ENCODE peak calls at places on chromosome 22, in ten cellular contexts. U is KBM-7; I is activated T-cell treated with anti-CD3 and anti-CD28 coated beads, Interleukin-2, amount 50 U/mL, for 48 hours; R is MM.1S; T is activated B cell treated with CpG ODN at 0.5 μM for 24 hours; Y is GM23248; X is fibroblast of villous mesenchyme; B is heart left ventricle; Q is RWPE1; P is AG04450. F is an unnamed sample.

GRCh38 chr22:24424901-24425775 is 2.3 kb upstream of the ADORA2A start:
- DNase-seq in U (no peak), I (no peak), R (no peak), T (no peak), Y (no peak), X (no peak), B (no peak), Q (no peak), P (no peak), F (peak; percentile 66)

GRCh38 chr22:49789289-49790141 is 38.2 kb downstream of the BRD1 start:
- DNase-seq in U (peak; percentile 65), I (peak; percentile 36), R (no peak), T (no peak), Y (peak; percentile 67), X (peak; percentile 78), B (no peak), Q (peak; percentile 14), P (no peak), F (peak; percentile 60)

GRCh38 chr22:17072877-17073276 is 11.9 kb upstream of the IL17RA start:
- DNase-seq in U (no peak), I (no peak), R (no peak), T (no peak), Y (no peak), X (no peak), B (no peak), Q (no peak), P (no peak), F (no peak)

GRCh38 chr22:43449831-43450225 is 38.0 kb downstream of the MPPED1 start:
- DNase-seq in U (no peak), I (no peak), R (no peak), T (no peak), Y (no peak), X (no peak), B (no peak), Q (no peak), P (no peak), F (no peak)

GRCh38 chr22:44658371-44658953 is 43.5 kb upstream of the PRR5 start:
- DNase-seq in U (no peak), I (no peak), R (no peak), T (no peak), Y (peak; percentile 79), X (peak; percentile 69), B (no peak), Q (no peak), P (no peak), F (peak; percentile 61)

GRCh38 chr22:23161574-23161973 is 16.3 kb downstream of the RAB36 start:
- DNase-seq in U (no peak), I (no peak), R (no peak), T (no peak), Y (no peak), X (no peak), B (no peak), Q (no peak), P (no peak), F (peak; percentile 26)

GRCh38 chr22:45817705-45818104 is 146.1 kb downstream of the ATXN10 start:
- DNase-seq in U (no peak), I (no peak), R (no peak), T (no peak), Y (no peak), X (no peak), B (no peak), Q (no peak), P (no peak), F (no peak)

GRCh38 chr22:28103596-28103995 is 184.5 kb upstream of the PITPNB start:
- DNase-seq in U (no peak), I (no peak), R (no peak), T (no peak), Y (peak; percentile 14), X (peak; percentile 29), B (no peak), Q (no peak), P (no peak), F (no peak)

GRCh38 chr22:23215294-23216204 is 35.2 kb downstream of the BCR start:
- DNase-seq in U (peak; percentile 92), I (no peak), R (no peak), T (no peak), Y (peak; percentile 40), X (peak; percentile 65), B (no peak), Q (peak; percentile 57), P (no peak), F (peak; percentile 71)

GRCh38 chr22:48204296-48204695 is 1441.8 kb downstream of the TBC1D22A start:
- DNase-seq in U (no peak), I (no peak), R (no peak), T (no peak), Y (no peak), X (no peak), B (no peak), Q (no peak), P (no peak), F (no peak)

GRCh38 chr22:39716534-39716933 is 146.0 kb downstream of the CACNA1I start:
- DNase-seq in U (no peak), I (no peak), R (no peak), T (no peak), Y (no peak), X (no peak), B (no peak), Q (no peak), P (no peak), F (no peak)

GRCh38 chr22:19705181-19705934 is 8.9 kb upstream of the SEPTIN5 start:
- DNase-seq in U (no peak), I (no peak), R (no peak), T (no peak), Y (no peak), X (no peak), B (peak; percentile 15), Q (no peak), P (no peak), F (peak; percentile 50)

F was measured in right cardiac atrium.